ENCODE peak calls at places on chromosome 1, in nine cellular contexts. R is suprapubic skin, M is cardiac muscle cell, D is endothelial cell of umbilical vein, H is mucosa of descending colon, Q is left ventricle myocardium inferior, O is body of pancreas, Y is ascending aorta, B is right cardiac atrium. A is an unnamed sample.
A peak's percentile ranks its signal among the peaks of the same experiment; 100 is the strongest.

GRCh38 chr1:61078611-61079010 is 3.8 kb upstream of the NFIA start:
- DNase-seq in B (no peak), O (no peak), Q (no peak), Y (no peak), M (peak; percentile 56), R (no peak), H (no peak), D (peak; percentile 54), A (no peak)

GRCh38 chr1:44377925-44378784 is 23.1 kb upstream of the ERI3 start:
- DNase-seq in R (no peak), H (peak; percentile 63), Q (peak; percentile 18), Y (no peak), O (peak; percentile 57), B (peak; percentile 58), D (peak; percentile 61), M (peak; percentile 75), A (no peak)

GRCh38 chr1:157968503-157968902 is 24.9 kb upstream of the KIRREL1 start:
- DNase-seq in H (peak; percentile 67), M (peak; percentile 65), O (peak; percentile 61), Q (no peak), D (peak; percentile 55), B (no peak), R (no peak), Y (peak; percentile 73), A (no peak)

GRCh38 chr1:239810071-239810481 is 281.6 kb upstream of the FMN2 start:
- DNase-seq in B (no peak), Y (no peak), D (no peak), M (no peak), R (no peak), Q (no peak), H (no peak), O (no peak), A (no peak)

GRCh38 chr1:181131255-181131901 is 42.9 kb downstream of the IER5 start:
- DNase-seq in Y (no peak), R (no peak), O (no peak), D (no peak), M (no peak), H (no peak), B (no peak), Q (no peak), A (no peak)

GRCh38 chr1:230287674-230288315 is 138.3 kb downstream of the PGBD5 start:
- DNase-seq in R (peak; percentile 40), B (no peak), M (no peak), Y (no peak), O (no peak), H (no peak), Q (no peak), D (no peak), A (no peak)

GRCh38 chr1:203477748-203478147 is 2.1 kb downstream of the PRELP start:
- DNase-seq in Y (no peak), O (no peak), B (no peak), D (no peak), H (no peak), Q (no peak), M (no peak), R (no peak), A (no peak)

GRCh38 chr1:201307760-201308499 is 24.6 kb downstream of the PKP1 start:
- DNase-seq in Y (no peak), Q (no peak), D (no peak), H (peak; percentile 88), R (peak; percentile 91), B (no peak), O (no peak), M (no peak), A (no peak)

GRCh38 chr1:235883261-235883927 is 16.7 kb upstream of the LYST start:
- DNase-seq in Y (peak; percentile 95), B (peak; percentile 93), O (peak; percentile 89), R (peak; percentile 95), D (peak; percentile 39), Q (peak; percentile 83), M (peak; percentile 91), H (peak; percentile 66), A (peak; percentile 85)

GRCh38 chr1:180939072-180939705 is 26.5 kb downstream of the KIAA1614 start:
- DNase-seq in D (no peak), H (no peak), Y (no peak), O (no peak), B (no peak), R (no peak), M (no peak), Q (no peak), A (no peak)

GRCh38 chr1:87024936-87025537 is 110.6 kb downstream of the HS2ST1 start:
- DNase-seq in Q (no peak), B (no peak), D (peak; percentile 56), R (no peak), H (peak; percentile 10), M (peak; percentile 54), O (no peak), Y (no peak), A (no peak)

GRCh38 chr1:60886793-60887331 is 195.5 kb upstream of the NFIA start:
- DNase-seq in O (no peak), Y (no peak), M (no peak), B (no peak), R (no peak), H (no peak), D (no peak), Q (no peak), A (no peak)

GRCh38 chr1:198600906-198601305 is 37.9 kb upstream of the PTPRC start:
- DNase-seq in H (no peak), D (no peak), Y (no peak), R (no peak), O (no peak), Q (no peak), B (no peak), M (no peak), A (no peak)

GRCh38 chr1:229857585-229857984 is 209.5 kb upstream of the GALNT2 start:
- DNase-seq in B (no peak), H (no peak), Q (no peak), O (no peak), Y (no peak), R (no peak), M (no peak), D (no peak), A (no peak)

GRCh38 chr1:174001573-174001972 is 20.6 kb downstream of the RC3H1 start:
- DNase-seq in Q (no peak), B (no peak), Y (no peak), R (no peak), O (no peak), H (no peak), M (no peak), D (no peak), A (no peak)

GRCh38 chr1:215056584-215056983 is 26.0 kb upstream of the KCNK2 start:
- DNase-seq in B (no peak), H (no peak), Q (no peak), D (no peak), Y (no peak), R (no peak), M (peak; percentile 11), O (no peak), A (no peak)

GRCh38 chr1:20487236-20487590 is 1.2 kb upstream of the CAMK2N1 start:
- DNase-seq in D (no peak), B (no peak), O (no peak), M (no peak), R (no peak), Q (no peak), H (no peak), Y (no peak), A (no peak)

GRCh38 chr1:69524010-69524409 is 43.7 kb upstream of the LRRC7 start:
- DNase-seq in B (no peak), H (no peak), O (no peak), Y (no peak), R (no peak), D (no peak), Q (no peak), M (peak; percentile 9), A (no peak)

DNA sequence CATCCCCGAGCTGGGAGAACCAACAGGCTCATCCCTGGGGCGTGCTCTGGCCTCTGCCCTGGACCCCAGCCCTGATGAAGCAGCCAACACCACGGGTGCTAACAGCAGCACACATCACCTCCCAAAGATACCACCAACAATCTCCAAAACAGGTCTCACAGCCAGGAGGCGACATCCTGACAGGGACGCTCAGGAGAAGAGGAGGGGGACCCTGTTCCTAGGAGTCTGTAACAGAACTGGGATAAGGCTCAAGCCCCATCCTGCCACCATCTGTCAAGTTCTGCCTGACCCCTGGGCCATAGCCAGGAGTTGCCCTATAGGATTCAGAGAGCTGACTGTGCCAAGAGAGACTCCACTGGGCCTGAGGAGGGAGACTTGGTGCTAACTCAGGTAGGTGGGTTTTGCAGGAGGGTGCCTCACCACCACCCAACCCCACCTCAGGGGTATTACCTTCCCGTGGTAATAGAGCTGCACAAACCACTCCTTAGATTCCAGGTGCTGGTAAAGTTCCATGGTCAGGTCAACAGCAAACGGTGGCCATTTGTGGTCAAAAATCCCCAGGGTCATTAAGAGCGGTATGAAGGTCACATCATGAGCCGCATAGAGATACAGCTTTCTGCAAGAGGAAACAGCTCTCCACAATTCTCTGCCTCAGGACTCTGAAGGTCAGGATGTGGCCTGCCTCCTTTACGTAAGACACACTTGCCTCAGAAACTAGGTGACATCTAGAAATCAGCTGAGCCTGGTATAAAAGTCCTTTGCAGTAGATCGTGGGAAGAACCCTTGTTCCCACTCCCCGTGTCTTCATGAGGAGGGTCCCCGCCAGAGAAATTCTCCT is 22.3 kb downstream of the ACP6 start:
- DNase-seq in H (peak; percentile 31), B (no peak), M (no peak), D (no peak), O (no peak), Q (no peak), Y (no peak), R (no peak), A (no peak)
- H3K4me3 ChIP-seq in H (no peak overlapping the region), B (no peak overlapping the region), M (no peak overlapping the region), D (no peak overlapping the region), O (no peak overlapping the region), Q (no peak overlapping the region), Y (no peak overlapping the region), R (no peak overlapping the region), A (no peak overlapping the region)

GRCh38 chr1:18936814-18937481 is 19.5 kb downstream of the IFFO2 start:
- DNase-seq in M (no peak), Q (no peak), R (no peak), B (peak; percentile 16), O (no peak), D (no peak), Y (no peak), H (no peak), A (no peak)
- H3K4me1 ChIP-seq in M (peaks cover 18% of the 10 kb centered on the region), Q (peaks cover 41% of the 10 kb centered on the region), R (peaks cover 72% of the 10 kb centered on the region), B (peaks cover 21% of the 10 kb centered on the region), O (peaks cover 77% of the 10 kb centered on the region), D (peaks cover 8% of the 10 kb centered on the region), Y (peaks cover 50% of the 10 kb centered on the region), H (no peaks in the 10 kb centered on the region), A (peaks cover 26% of the 10 kb centered on the region)

GRCh38 chr1:221530791-221531190 is 211.1 kb downstream of the DUSP10 start:
- DNase-seq in Y (no peak), Q (no peak), B (no peak), D (no peak), H (no peak), R (no peak), M (no peak), O (no peak), A (no peak)

GRCh38 chr1:221527886-221528634 is 213.8 kb downstream of the DUSP10 start:
- DNase-seq in O (no peak), Q (no peak), H (no peak), B (no peak), Y (no peak), R (no peak), M (no peak), D (no peak), A (no peak)

GRCh38 chr1:221532071-221532755 is 209.7 kb downstream of the DUSP10 start:
- DNase-seq in Y (no peak), Q (no peak), B (no peak), H (no peak), D (no peak), O (no peak), R (no peak), M (no peak), A (no peak)
- H3K4me3 ChIP-seq in Y (no peak overlapping the region), Q (no peak overlapping the region), B (no peak overlapping the region), H (no peak overlapping the region), D (no peak overlapping the region), O (no peak overlapping the region), R (no peak overlapping the region), M (no peak overlapping the region), A (no peak overlapping the region)

GRCh38 chr1:25568834-25569598 is 25.6 kb downstream of the LDLRAP1 start:
- DNase-seq in B (peak; percentile 14), Y (no peak), M (peak; percentile 65), H (no peak), R (no peak), O (no peak), D (no peak), Q (no peak), A (peak; percentile 46)
- H3K4me1 ChIP-seq in B (no peaks in the 10 kb centered on the region), Y (peaks cover 49% of the 10 kb centered on the region), M (peaks cover 15% of the 10 kb centered on the region), H (peaks cover 5% of the 10 kb centered on the region), R (peaks cover 50% of the 10 kb centered on the region), O (peaks cover 18% of the 10 kb centered on the region), D (peaks cover 6% of the 10 kb centered on the region), Q (peaks cover 58% of the 10 kb centered on the region), A (peaks cover 40% of the 10 kb centered on the region)